ENCODE peak calls at places on chromosomes 3 and 15, in five cellular contexts. V, Z, R, N and K are unnamed samples.

GRCh38 chr3:182369861-182370260 is 423.4 kb upstream of the ATP11B start:
- DNase-seq in V (no peak), Z (no peak), R (no peak), N (no peak), K (no peak)

GRCh38 chr3:62493116-62493801 is 119.9 kb upstream of the FEZF2 start:
- DNase-seq in V (no peak), Z (no peak), R (no peak), N (no peak), K (no peak)

GRCh38 chr15:85313339-85313738 is 67.1 kb upstream of the AKAP13 start:
- DNase-seq in V (no peak), Z (no peak), R (no peak), N (no peak), K (no peak)

GRCh38 chr3:110533089-110533488 is 538.5 kb upstream of the NECTIN3 start:
- DNase-seq in V (no peak), Z (no peak), R (peak; percentile 40), N (no peak), K (peak; percentile 16)

GRCh38 chr15:73295630-73296286 is 73.0 kb downstream of the HCN4 start:
- DNase-seq in V (no peak), Z (no peak), R (peak; percentile 6), N (no peak), K (no peak)

GRCh38 chr3:71707600-71707999 is 17.6 kb downstream of the EIF4E3 start:
- DNase-seq in V (no peak), Z (no peak), R (no peak), N (no peak), K (no peak)

GRCh38 chr3:11300970-11301369 is 28.8 kb downstream of the ATG7 start:
- DNase-seq in V (no peak), Z (no peak), R (no peak), N (no peak), K (no peak)

GRCh38 chr3:154060606-154061380 is 60.4 kb upstream of the ARHGEF26 start:
- DNase-seq in V (no peak), Z (no peak), R (peak; percentile 23), N (peak; percentile 85), K (no peak)

GRCh38 chr3:115350606-115351005 is 203.5 kb upstream of the ZBTB20 start:
- DNase-seq in V (no peak), Z (no peak), R (no peak), N (no peak), K (no peak)

GRCh38 chr3:54180926-54181325 is 58.6 kb downstream of the CACNA2D3 start:
- DNase-seq in V (no peak), Z (no peak), R (no peak), N (no peak), K (no peak)

GRCh38 chr3:58535531-58536500 is 1.2 kb downstream of the ACOX2 start:
- DNase-seq in V (no peak), Z (no peak), R (peak; percentile 83), N (peak; percentile 22), K (peak; percentile 52)

GRCh38 chr15:66675456-66675855 is 26.6 kb upstream of the SMAD6 start:
- DNase-seq in V (no peak), Z (no peak), R (no peak), N (no peak), K (no peak)

GRCh38 chr3:153513236-153513635 is 351.2 kb downstream of the RAP2B start:
- DNase-seq in V (no peak), Z (no peak), R (no peak), N (peak; percentile 17), K (peak; percentile 18)

GRCh38 chr3:171614318-171614967 is 154.2 kb upstream of the TNIK start:
- DNase-seq in V (peak; percentile 69), Z (no peak), R (peak; percentile 10), N (no peak), K (peak; percentile 66)

GRCh38 chr15:49308686-49309085 is 114.4 kb upstream of the FGF7 start:
- DNase-seq in V (no peak), Z (no peak), R (no peak), N (no peak), K (no peak)

GRCh38 chr3:139630532-139630931 is 47.2 kb downstream of the NMNAT3 start:
- DNase-seq in V (no peak), Z (no peak), R (no peak), N (no peak), K (no peak)

GRCh38 chr3:196141866-196142673 is 60.2 kb upstream of the TFRC start:
- DNase-seq in V (no peak), Z (peak; percentile 83), R (peak; percentile 87), N (peak; percentile 48), K (no peak)

GRCh38 chr15:53811530-53811929 is 52.1 kb upstream of the WDR72 start:
- DNase-seq in V (no peak), Z (no peak), R (no peak), N (peak; percentile 1), K (no peak)

GRCh38 chr3:6189384-6189783 is 671.5 kb upstream of the GRM7 start:
- DNase-seq in V (no peak), Z (no peak), R (no peak), N (no peak), K (no peak)

GRCh38 chr15:89192771-89193170 is 28.6 kb downstream of the RLBP1 start:
- DNase-seq in V (no peak), Z (no peak), R (no peak), N (peak; percentile 28), K (no peak)

GRCh38 chr3:25542571-25543039 is 114.5 kb downstream of the RARB start:
- DNase-seq in V (no peak), Z (no peak), R (no peak), N (no peak), K (no peak)

GRCh38 chr3:62332771-62333381 is 40.5 kb downstream of the FEZF2 start:
- DNase-seq in V (no peak), Z (no peak), R (peak; percentile 6), N (peak; percentile 8), K (peak; percentile 23)

GRCh38 chr15:81820236-81820635 is 225.6 kb downstream of the MEX3B start:
- DNase-seq in V (no peak), Z (no peak), R (no peak), N (no peak), K (no peak)

GRCh38 chr3:84547971-84548970 is 410.5 kb upstream of the CADM2 start:
- DNase-seq in V (no peak), Z (no peak), R (peak; percentile 64), N (peak; percentile 9), K (peak; percentile 37)

GRCh38 chr3:13132281-13132680 is 59.1 kb upstream of the IQSEC1 start:
- DNase-seq in V (peak; percentile 5), Z (no peak), R (no peak), N (no peak), K (no peak)

GRCh38 chr15:89822951-89823701 is 8.5 kb upstream of the ANPEP start:
- DNase-seq in V (no peak), Z (peak; percentile 69), R (peak; percentile 32), N (no peak), K (no peak)

GRCh38 chr15:29233566-29233965 is 36.1 kb downstream of the NSMCE3 start:
- DNase-seq in V (no peak), Z (no peak), R (no peak), N (peak; percentile 27), K (no peak)

GRCh38 chr3:162525052-162525451 is 1028.4 kb downstream of the OTOL1 start:
- DNase-seq in V (no peak), Z (no peak), R (peak; percentile 22), N (no peak), K (no peak)

GRCh38 chr15:34359416-34359815 is 7.6 kb downstream of the LPCAT4 start:
- DNase-seq in V (no peak), Z (peak; percentile 47), R (no peak), N (no peak), K (no peak)

GRCh38 chr15:64856429-64857145 is 14.9 kb downstream of the PLEKHO2 start:
- DNase-seq in V (peak; percentile 73), Z (no peak), R (peak; percentile 52), N (no peak), K (peak; percentile 90)

GRCh38 chr3:55591893-55592292 is 104.8 kb upstream of the WNT5A start:
- DNase-seq in V (no peak), Z (no peak), R (peak; percentile 52), N (no peak), K (no peak)

DNA sequence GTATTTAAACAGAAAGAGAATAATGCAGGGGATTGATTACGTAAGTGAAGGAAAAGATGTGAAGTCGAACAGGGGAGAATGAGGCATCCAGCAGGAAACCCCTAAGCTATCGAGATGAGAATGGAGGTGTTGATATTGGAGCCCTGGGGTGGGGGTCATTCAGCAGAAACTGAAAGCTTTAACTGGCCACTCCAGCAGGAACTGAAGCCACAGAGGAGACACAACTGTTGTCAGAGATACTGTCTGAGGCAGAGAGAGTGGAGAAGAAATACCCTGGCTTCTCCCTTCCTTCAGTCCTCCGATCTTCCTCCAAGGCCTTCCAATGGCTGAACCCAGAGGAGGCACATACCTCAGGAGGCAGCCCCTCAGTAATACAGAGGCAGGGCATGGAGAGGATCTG is 152.4 kb downstream of the THRB start:
- DNase-seq in V (no peak), Z (no peak), R (no peak), N (no peak), K (no peak)
- H3K4me1 ChIP-seq in V (no peaks in the 10 kb centered on the region), Z (no peaks in the 10 kb centered on the region), R (peaks cover 9% of the 10 kb centered on the region), N (peaks cover 8% of the 10 kb centered on the region), K (no peaks in the 10 kb centered on the region)

GRCh38 chr3:36155515-36155914 is 224.8 kb upstream of the STAC start:
- DNase-seq in V (no peak), Z (no peak), R (no peak), N (no peak), K (no peak)
- TF ChIP-seq CTCF in V (no peak), Z (no peak), R (no peak), N (no peak), K (no peak)

DNA sequence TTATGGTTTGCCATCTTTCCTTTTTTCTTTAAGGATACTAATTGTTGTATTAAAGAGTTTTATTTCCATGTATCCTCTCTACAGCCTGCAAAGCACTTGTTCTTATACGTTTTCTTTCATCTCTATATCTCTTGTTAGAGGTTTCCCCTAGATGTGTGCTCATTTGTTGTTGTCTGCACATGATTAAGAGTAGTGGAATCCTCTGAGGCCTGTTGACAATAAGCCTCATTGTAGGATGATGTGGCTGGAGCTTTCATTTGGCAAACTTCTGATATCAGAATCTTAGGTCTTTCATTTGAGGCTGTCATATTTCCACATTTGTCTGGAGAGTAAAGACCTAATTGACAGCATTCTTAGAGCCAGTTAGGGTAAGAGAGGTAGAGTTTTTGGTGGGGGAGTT is 506.0 kb downstream of the DIPK2A start:
- DNase-seq in V (no peak), Z (no peak), R (no peak), N (no peak), K (no peak)
- H3K27ac ChIP-seq in V (no peak overlapping the region), Z (no peak overlapping the region), R (no peak overlapping the region), N (no peak overlapping the region), K (no peak overlapping the region)

GRCh38 chr15:27783668-27784067 is 315.4 kb downstream of the OCA2 start:
- DNase-seq in V (no peak), Z (no peak), R (no peak), N (no peak), K (no peak)
- H3K4me1 ChIP-seq in V (no peaks in the 10 kb centered on the region), Z (no peaks in the 10 kb centered on the region), R (no peaks in the 10 kb centered on the region), N (no peaks in the 10 kb centered on the region), K (no peaks in the 10 kb centered on the region)

DNA sequence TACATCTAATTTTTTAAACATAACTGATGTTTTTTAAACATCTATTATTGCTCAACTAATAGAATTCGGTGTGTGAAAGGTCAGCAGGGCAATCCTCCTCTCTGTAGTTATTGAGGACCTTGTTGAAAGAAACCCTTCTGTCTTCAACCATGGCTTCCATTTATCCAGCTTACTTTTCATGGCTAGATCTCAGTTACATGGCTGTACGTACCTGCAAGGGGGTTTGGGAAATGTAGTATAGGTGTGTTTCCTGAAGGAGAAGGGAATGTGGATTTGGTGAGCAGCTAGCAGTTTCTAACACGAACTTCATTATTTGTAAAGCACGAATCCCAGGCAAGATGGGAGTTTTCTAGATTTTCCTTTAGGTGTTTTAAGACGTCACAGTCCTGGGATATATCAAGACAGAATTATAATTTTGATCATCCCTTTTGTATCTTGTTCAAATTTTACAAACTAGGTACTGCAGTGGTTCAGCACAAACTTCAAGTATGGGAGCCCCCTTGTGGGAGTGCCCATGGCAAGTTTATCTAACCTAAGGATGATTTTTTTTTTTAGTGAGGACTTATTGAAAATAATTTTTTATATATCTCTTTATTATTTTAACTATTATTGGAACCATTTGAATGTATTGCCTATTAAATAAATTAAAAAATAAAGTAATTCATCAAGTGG is 41.6 kb downstream of the FBXL2 start:
- DNase-seq in V (no peak), Z (no peak), R (no peak), N (no peak), K (no peak)
- TF ChIP-seq CTCF in V (no peak), Z (no peak), R (no peak), N (peak; percentile 40), K (no peak)